ENCODE peak calls at places on chromosome 6, in seven cellular contexts. G is WERI-Rb-1; P is tibial artery; K is CD8-positive, alpha-beta memory T cell; H is effector memory CD4-positive, alpha-beta T cell; M is psoas muscle; Q is ovary. D is an unnamed sample.

GRCh38 chr6:152804150-152804549 is 53.6 kb downstream of the VIP start:
- DNase-seq in Q (no peak), P (no peak), H (no peak), G (no peak), M (no peak), K (no peak), D (no peak)

GRCh38 chr6:46042355-46042999 is 26.8 kb upstream of the CLIC5 start:
- DNase-seq in P (no peak), H (no peak), Q (no peak), M (no peak), K (no peak), G (peak), D (no peak)

GRCh38 chr6:148166339-148166949 is 176.2 kb upstream of the SASH1 start:
- DNase-seq in G (no peak), P (no peak), K (no peak), M (no peak), H (no peak), Q (no peak), D (no peak)

GRCh38 chr6:105272783-105273182 is 93.0 kb upstream of the POPDC3 start:
- DNase-seq in Q (no peak), M (peak), G (peak), H (no peak), K (no peak), P (no peak), D (no peak)

GRCh38 chr6:87908978-87909802 is 138.5 kb upstream of the SPACA1 start:
- DNase-seq in P (no peak), K (no peak), G (no peak), H (no peak), M (no peak), Q (no peak), D (no peak)

GRCh38 chr6:159919011-159919511 is 28.3 kb downstream of the MAS1 start:
- DNase-seq in M (no peak), H (no peak), K (no peak), Q (no peak), G (no peak), P (no peak), D (no peak)

GRCh38 chr6:37354526-37355384 is 972 bp downstream of the RNF8 start:
- DNase-seq in K (no peak), M (peak), Q (peak), P (no peak), G (peak), H (no peak), D (no peak)

GRCh38 chr6:83309344-83309743 is 116.2 kb downstream of the RWDD2A start:
- DNase-seq in Q (no peak), G (no peak), K (no peak), M (no peak), P (no peak), H (no peak), D (no peak)

GRCh38 chr6:42049116-42049809 is 1.1 kb upstream of the TAF8 start:
- DNase-seq in P (no peak), K (peak), G (no peak), M (peak), Q (peak), H (no peak), D (no peak)

GRCh38 chr6:163764565-163764964 is 350.0 kb downstream of the QKI start:
- DNase-seq in H (no peak), Q (no peak), G (no peak), K (no peak), P (no peak), M (no peak), D (no peak)

GRCh38 chr6:29633532-29633901 is 534 bp upstream of the GABBR1 start:
- DNase-seq in H (no peak), P (no peak), M (no peak), K (no peak), G (no peak), Q (no peak), D (no peak)

GRCh38 chr6:142474446-142475289 is 172.9 kb downstream of the ADGRG6 start:
- DNase-seq in H (no peak), M (no peak), Q (no peak), G (peak), P (no peak), K (no peak), D (no peak)

GRCh38 chr6:48429021-48429420 is 318.0 kb upstream of the PTCHD4 start:
- DNase-seq in Q (no peak), M (no peak), G (no peak), P (no peak), K (no peak), H (no peak), D (no peak)

GRCh38 chr6:152673233-152673632 is 24.5 kb upstream of the MYCT1 start:
- DNase-seq in H (no peak), M (no peak), Q (no peak), P (no peak), K (no peak), G (no peak), D (no peak)

GRCh38 chr6:129368970-129369369 is 341.0 kb downstream of the ARHGAP18 start:
- DNase-seq in K (no peak), M (no peak), H (no peak), P (no peak), Q (no peak), G (no peak), D (no peak)

GRCh38 chr6:119511024-119511423 is 161.5 kb upstream of the MAN1A1 start:
- DNase-seq in P (no peak), M (no peak), K (no peak), H (no peak), Q (no peak), G (no peak), D (no peak)

GRCh38 chr6:21846541-21847451 is 253.2 kb downstream of the SOX4 start:
- DNase-seq in P (no peak), G (peak), Q (no peak), H (no peak), K (no peak), M (no peak), D (no peak)

GRCh38 chr6:104689551-104690205 is 170.0 kb downstream of the HACE1 start:
- DNase-seq in Q (no peak), K (no peak), G (peak), H (no peak), M (no peak), P (no peak), D (no peak)

GRCh38 chr6:159760602-159761057 is 1.2 kb upstream of the ACAT2 start:
- DNase-seq in Q (no peak), M (no peak), H (no peak), P (no peak), G (no peak), K (no peak), D (no peak)

GRCh38 chr6:151388997-151389639 is 2.2 kb downstream of the ZBTB2 start:
- DNase-seq in P (no peak), M (no peak), G (no peak), Q (no peak), K (no peak), H (no peak), D (no peak)

GRCh38 chr6:2764610-2765165 is 505 bp upstream of the WRNIP1 start:
- DNase-seq in G (peak), P (peak), H (peak), K (peak), Q (peak), M (peak), D (peak)

GRCh38 chr6:64782877-64783276 is 924.1 kb downstream of the EYS start:
- DNase-seq in H (no peak), M (no peak), P (no peak), G (no peak), K (no peak), Q (no peak), D (no peak)

GRCh38 chr6:149923327-149923986 is 536 bp upstream of the RAET1G start:
- DNase-seq in M (no peak), H (no peak), P (no peak), G (no peak), Q (no peak), K (no peak), D (no peak)

GRCh38 chr6:56914791-56915658 is 39.9 kb upstream of the BEND6 start:
- DNase-seq in P (no peak), M (peak), Q (no peak), H (no peak), K (no peak), G (no peak), D (no peak)

GRCh38 chr6:4153514-4153985 is 18.2 kb upstream of the ECI2 start:
- DNase-seq in P (no peak), K (no peak), G (no peak), Q (no peak), H (no peak), M (no peak), D (no peak)

GRCh38 chr6:41426438-41426851 is 91.0 kb downstream of the NCR2 start:
- DNase-seq in G (no peak), M (no peak), Q (no peak), P (no peak), K (no peak), H (no peak), D (no peak)

GRCh38 chr6:14072084-14072483 is 45.5 kb upstream of the CD83 start:
- DNase-seq in P (no peak), M (no peak), K (no peak), H (no peak), Q (no peak), G (no peak), D (no peak)

GRCh38 chr6:119322715-119323350 is 26.7 kb downstream of the MAN1A1 start:
- DNase-seq in H (no peak), K (peak), G (no peak), P (no peak), Q (no peak), M (no peak), D (no peak)

GRCh38 chr6:18352842-18353241 is 34.3 kb upstream of the RNF144B start:
- DNase-seq in G (no peak), H (no peak), Q (no peak), K (no peak), M (no peak), P (no peak), D (no peak)

GRCh38 chr6:4903751-4904370 is 100.0 kb downstream of the RPP40 start:
- DNase-seq in M (no peak), K (no peak), Q (no peak), H (no peak), P (no peak), G (peak), D (no peak)

GRCh38 chr6:120764312-120764711 is 570.0 kb downstream of the TBC1D32 start:
- DNase-seq in G (peak), K (no peak), H (no peak), P (no peak), M (no peak), Q (no peak), D (no peak)

GRCh38 chr6:20846602-20847028 is 312.4 kb downstream of the CDKAL1 start:
- DNase-seq in Q (no peak), M (no peak), H (no peak), K (no peak), G (no peak), P (no peak), D (no peak)

GRCh38 chr6:126660376-126660775 is 320.5 kb downstream of the CENPW start:
- DNase-seq in P (no peak), M (no peak), H (no peak), Q (no peak), K (no peak), G (no peak), D (no peak)

GRCh38 chr6:33838979-33839378 is 35.2 kb upstream of the MLN start:
- DNase-seq in M (no peak), H (no peak), G (no peak), K (peak), P (no peak), Q (no peak), D (no peak)

GRCh38 chr6:139582956-139583355 is 208.5 kb upstream of the CITED2 start:
- DNase-seq in H (no peak), P (no peak), Q (no peak), K (no peak), G (no peak), M (no peak), D (no peak)

GRCh38 chr6:125273965-125274364 is 27.8 kb downstream of the HDDC2 start:
- DNase-seq in H (no peak), G (no peak), P (no peak), K (no peak), Q (no peak), M (no peak), D (no peak)

GRCh38 chr6:125275779-125276178 is 26.0 kb downstream of the HDDC2 start:
- DNase-seq in M (no peak), G (no peak), Q (no peak), K (no peak), H (no peak), P (no peak), D (no peak)

GRCh38 chr6:125274935-125275334 is 26.8 kb downstream of the HDDC2 start:
- DNase-seq in H (no peak), P (no peak), M (no peak), K (no peak), Q (no peak), G (no peak), D (no peak)

GRCh38 chr6:125271486-125272159 is 30.1 kb downstream of the HDDC2 start:
- DNase-seq in Q (no peak), K (no peak), G (no peak), H (no peak), M (no peak), P (no peak), D (no peak)

DNA sequence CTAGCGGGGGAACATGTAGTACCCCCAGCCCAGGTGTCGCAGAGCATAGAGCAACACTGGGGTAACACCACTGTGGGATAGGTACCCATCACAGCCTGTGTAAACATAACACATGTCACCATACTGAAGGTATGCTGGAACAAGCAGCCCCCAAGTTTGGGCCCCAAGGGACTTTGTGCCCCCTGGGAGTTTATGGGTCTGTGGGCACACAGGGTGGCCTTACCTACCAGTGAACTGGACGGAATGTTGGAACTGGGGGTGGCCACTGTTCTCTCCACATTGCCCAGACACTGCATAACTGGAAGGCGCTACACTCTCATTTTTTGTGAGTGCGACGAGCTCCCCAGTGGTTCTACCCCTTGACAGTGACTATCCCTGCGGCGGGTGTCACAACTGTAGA is 28.5 kb downstream of the HDDC2 start:
- DNase-seq in K (no peak), Q (no peak), P (no peak), H (no peak), G (no peak), M (no peak), D (no peak)
- H3K27ac ChIP-seq in K (no peak), Q (no peak), P (no peak), H (no peak), G (no peak), M (no peak), D (no peak)

GRCh38 chr6:168093634-168094033 is 14.6 kb upstream of the FRMD1 start:
- DNase-seq in K (no peak), Q (no peak), G (no peak), P (no peak), H (no peak), M (peak), D (no peak)

GRCh38 chr6:168090706-168091105 is 11.7 kb upstream of the FRMD1 start:
- DNase-seq in P (no peak), H (no peak), Q (no peak), K (no peak), G (no peak), M (no peak), D (no peak)

GRCh38 chr6:168091381-168092264 is 12.6 kb upstream of the FRMD1 start:
- DNase-seq in M (peak), G (no peak), Q (no peak), H (no peak), P (no peak), K (peak), D (no peak)

GRCh38 chr6:168093071-168093505 is 14.1 kb upstream of the FRMD1 start:
- DNase-seq in G (no peak), H (no peak), K (peak), Q (no peak), M (peak), P (no peak), D (no peak)

DNA sequence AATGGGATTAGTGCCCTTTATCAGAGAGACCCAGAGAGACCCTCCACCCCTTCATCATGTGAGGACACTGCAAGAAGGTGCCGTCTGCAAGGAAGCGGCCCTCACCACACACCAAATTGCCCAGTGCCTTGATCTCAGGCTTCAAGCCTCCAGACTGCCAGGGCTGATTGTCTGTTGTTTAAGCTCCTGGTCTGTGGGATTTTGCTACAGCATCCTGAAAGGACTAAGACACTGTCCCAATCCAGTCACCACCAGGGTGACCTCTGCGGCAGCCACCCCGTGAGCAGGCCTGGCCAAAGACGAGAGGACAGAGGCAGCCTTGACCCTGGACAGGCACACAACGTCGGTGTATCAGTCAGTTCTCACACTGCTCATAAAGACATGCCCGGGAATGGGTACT is 13.5 kb upstream of the FRMD1 start:
- DNase-seq in K (peak), P (no peak), G (no peak), M (no peak), Q (no peak), H (no peak), D (no peak)
- H3K27ac ChIP-seq in K (no peak), P (no peak), G (no peak), M (no peak), Q (no peak), H (no peak), D (no peak)

GRCh38 chr6:35053701-35054100 is 87.4 kb downstream of the TCP11 start:
- DNase-seq in P (no peak), K (no peak), M (no peak), H (no peak), Q (no peak), G (no peak), D (no peak)

GRCh38 chr6:35054743-35055130 is 86.4 kb downstream of the TCP11 start:
- DNase-seq in G (no peak), M (no peak), P (no peak), H (no peak), Q (no peak), K (no peak), D (no peak)

GRCh38 chr6:35055906-35056305 is 85.2 kb downstream of the TCP11 start:
- DNase-seq in Q (no peak), K (no peak), P (no peak), G (no peak), H (no peak), M (no peak), D (no peak)

GRCh38 chr6:35052694-35053565 is 88.2 kb downstream of the TCP11 start:
- DNase-seq in K (no peak), P (peak), G (no peak), Q (peak), H (no peak), M (peak), D (peak)

GRCh38 chr6:35054106-35054742 is 86.9 kb downstream of the TCP11 start:
- DNase-seq in Q (no peak), G (no peak), H (no peak), M (no peak), P (no peak), K (no peak), D (no peak)
- H3K27ac ChIP-seq in Q (no peak), G (no peak), H (no peak), M (no peak), P (peak), K (no peak), D (peak)

GRCh38 chr6:91442342-91442741 is 855.5 kb upstream of the MAP3K7 start:
- DNase-seq in M (no peak), Q (no peak), P (no peak), K (no peak), G (no peak), H (no peak), D (no peak)

GRCh38 chr6:91435630-91436029 is 848.8 kb upstream of the MAP3K7 start:
- DNase-seq in K (no peak), M (no peak), Q (no peak), P (no peak), G (no peak), H (no peak), D (no peak)

GRCh38 chr6:91437295-91437694 is 850.4 kb upstream of the MAP3K7 start:
- DNase-seq in K (no peak), G (no peak), P (no peak), Q (no peak), H (no peak), M (no peak), D (no peak)

GRCh38 chr6:91436448-91436847 is 849.6 kb upstream of the MAP3K7 start:
- DNase-seq in G (no peak), P (no peak), H (no peak), Q (no peak), K (no peak), M (no peak), D (no peak)

GRCh38 chr6:91438570-91438969 is 851.7 kb upstream of the MAP3K7 start:
- DNase-seq in H (no peak), P (no peak), Q (no peak), K (no peak), M (no peak), G (no peak), D (no peak)
- H3K27ac ChIP-seq in H (no peak), P (no peak), Q (no peak), K (no peak), M (no peak), G (no peak), D (no peak)

DNA sequence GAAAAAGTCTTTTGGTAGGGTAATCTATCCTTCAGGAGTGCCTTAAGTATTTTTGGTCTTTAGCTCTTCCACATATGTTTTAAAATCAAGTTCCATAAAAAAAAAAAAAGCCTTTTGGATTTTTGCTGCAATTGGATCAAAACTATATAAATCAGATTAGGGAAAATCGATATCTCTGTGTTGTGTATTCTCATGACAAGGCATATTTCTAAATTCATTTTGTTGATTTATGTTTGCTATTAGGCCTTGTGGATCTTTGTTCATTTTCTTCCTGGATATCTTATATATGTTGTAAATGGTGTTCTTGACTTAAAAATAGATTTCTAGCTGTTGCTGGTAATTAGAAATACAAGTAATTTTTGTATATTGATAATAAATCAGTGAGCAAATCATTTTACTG is 8.8 kb downstream of the HSF2 start:
- DNase-seq in P (no peak), G (no peak), Q (no peak), K (no peak), M (no peak), H (no peak), D (no peak)
- H3K27ac ChIP-seq in P (no peak), G (no peak), Q (no peak), K (no peak), M (peak), H (peak), D (no peak)

D was measured in substantia nigra.